ENCODE peak calls at places on chromosomes 6 and 20, in five cellular contexts. W is transverse colon, Z is SK-N-SH, J is suprapubic skin, I is ovary. K is an unnamed sample.
A peak's percentile ranks its signal among the peaks of the same experiment; 100 is the strongest.

GRCh38 chr20:63045401-63045800 is 38.6 kb upstream of the BHLHE23 start:
- DNase-seq in W (no peak), Z (no peak), J (no peak), I (no peak), K (no peak)

GRCh38 chr6:129340983-129341382 is 369.0 kb downstream of the ARHGAP18 start:
- DNase-seq in W (no peak), Z (no peak), J (peak; percentile 78), I (no peak), K (no peak)

GRCh38 chr6:166635556-166635955 is 8.5 kb upstream of the RPS6KA2 start:
- DNase-seq in W (no peak), Z (no peak), J (no peak), I (no peak), K (no peak)

GRCh38 chr20:64063389-64064144 is 569 bp downstream of the TCEA2 start:
- DNase-seq in W (peak; percentile 30), Z (peak; percentile 76), J (no peak), I (peak; percentile 48), K (no peak)

GRCh38 chr6:5992551-5993225 is 14.0 kb downstream of the NRN1 start:
- DNase-seq in W (no peak), Z (no peak), J (no peak), I (no peak), K (no peak)

GRCh38 chr20:33359399-33360261 is 41.7 kb downstream of the CDK5RAP1 start:
- DNase-seq in W (no peak), Z (no peak), J (no peak), I (no peak), K (no peak)

GRCh38 chr6:41021832-41022231 is 17.2 kb downstream of the UNC5CL start:
- DNase-seq in W (no peak), Z (peak; percentile 39), J (no peak), I (peak; percentile 53), K (peak; percentile 71)

GRCh38 chr20:19602660-19603389 is 155.2 kb upstream of the RIN2 start:
- DNase-seq in W (no peak), Z (no peak), J (no peak), I (no peak), K (no peak)

GRCh38 chr6:169292340-169293124 is 38.9 kb upstream of the THBS2 start:
- DNase-seq in W (no peak), Z (no peak), J (peak; percentile 85), I (peak; percentile 63), K (peak; percentile 99)

GRCh38 chr20:45341939-45342862 is 6.0 kb downstream of the SDC4 start:
- DNase-seq in W (peak; percentile 53), Z (peak; percentile 79), J (peak; percentile 80), I (peak; percentile 54), K (peak; percentile 94)

GRCh38 chr6:30450908-30451818 is 38.1 kb upstream of the HLA-E start:
- DNase-seq in W (peak; percentile 38), Z (no peak), J (no peak), I (no peak), K (peak; percentile 39)

GRCh38 chr20:7503501-7503900 is 436.8 kb downstream of the HAO1 start:
- DNase-seq in W (no peak), Z (no peak), J (no peak), I (no peak), K (no peak)

GRCh38 chr6:162379762-162380409 is 347.7 kb downstream of the PRKN start:
- DNase-seq in W (no peak), Z (no peak), J (no peak), I (no peak), K (no peak)

GRCh38 chr20:17828598-17829144 is 128.9 kb downstream of the BANF2 start:
- DNase-seq in W (no peak), Z (no peak), J (no peak), I (no peak), K (no peak)

GRCh38 chr6:110547266-110547964 is 71.0 kb upstream of the SLC22A16 start:
- DNase-seq in W (no peak), Z (no peak), J (no peak), I (no peak), K (peak; percentile 74)

GRCh38 chr6:41092421-41093140 is 19.8 kb downstream of the NFYA start:
- DNase-seq in W (no peak), Z (peak; percentile 36), J (no peak), I (no peak), K (peak; percentile 41)

GRCh38 chr6:287500-287883 is 4.8 kb upstream of the DUSP22 start:
- DNase-seq in W (no peak), Z (no peak), J (no peak), I (no peak), K (no peak)

GRCh38 chr6:34243901-34244884 is 4.6 kb downstream of the SMIM29 start:
- DNase-seq in W (peak; percentile 57), Z (peak; percentile 53), J (peak; percentile 71), I (peak; percentile 83), K (peak; percentile 75)

GRCh38 chr6:148761532-148761951 is 14.7 kb downstream of the UST start:
- DNase-seq in W (peak; percentile 30), Z (no peak), J (no peak), I (peak; percentile 33), K (no peak)

GRCh38 chr20:59645761-59646171 is 41.4 kb downstream of the PHACTR3 start:
- DNase-seq in W (no peak), Z (no peak), J (no peak), I (no peak), K (no peak)

GRCh38 chr6:131652472-131652871 is 15.4 kb downstream of the ENPP3 start:
- DNase-seq in W (peak; percentile 57), Z (no peak), J (no peak), I (no peak), K (no peak)

GRCh38 chr6:2218866-2219265 is 26.5 kb downstream of the GMDS start:
- DNase-seq in W (no peak), Z (no peak), J (no peak), I (no peak), K (no peak)

GRCh38 chr20:52654552-52654951 is 317.6 kb upstream of the TSHZ2 start:
- DNase-seq in W (no peak), Z (no peak), J (no peak), I (no peak), K (no peak)

GRCh38 chr6:26205625-26206574 is 118.7 kb downstream of the HFE start:
- DNase-seq in W (peak; percentile 26), Z (peak; percentile 25), J (no peak), I (no peak), K (peak; percentile 51)

GRCh38 chr6:17035257-17035757 is 66.5 kb upstream of the STMND1 start:
- DNase-seq in W (no peak), Z (no peak), J (no peak), I (no peak), K (no peak)

GRCh38 chr20:63498950-63499332 is at the start of gene EEF1A2:
- DNase-seq in W (no peak), Z (peak; percentile 87), J (no peak), I (no peak), K (no peak)

GRCh38 chr6:11888725-11889124 is 110.1 kb upstream of the ADTRP start:
- DNase-seq in W (no peak), Z (no peak), J (no peak), I (no peak), K (no peak)

GRCh38 chr6:167710521-167710920 is 116.2 kb upstream of the AFDN start:
- DNase-seq in W (no peak), Z (peak; percentile 18), J (no peak), I (no peak), K (no peak)

GRCh38 chr6:108080010-108080780 is 5.7 kb upstream of the OSTM1 start:
- DNase-seq in W (no peak), Z (no peak), J (no peak), I (no peak), K (no peak)

GRCh38 chr20:64142546-64142945 is 21.7 kb upstream of the MYT1 start:
- DNase-seq in W (no peak), Z (peak; percentile 8), J (peak; percentile 14), I (no peak), K (no peak)

GRCh38 chr6:138289739-138290138 is 71.4 kb upstream of the PBOV1 start:
- DNase-seq in W (no peak), Z (peak; percentile 28), J (no peak), I (no peak), K (peak; percentile 47)

GRCh38 chr6:144585217-144585814 is 300.2 kb downstream of the UTRN start:
- DNase-seq in W (no peak), Z (peak; percentile 14), J (no peak), I (no peak), K (peak; percentile 40)

GRCh38 chr20:56689318-56689717 is 60.2 kb downstream of the TFAP2C start:
- DNase-seq in W (no peak), Z (no peak), J (no peak), I (no peak), K (no peak)

GRCh38 chr6:139369568-139370046 is 4.8 kb downstream of the CITED2 start:
- DNase-seq in W (no peak), Z (peak; percentile 54), J (no peak), I (peak; percentile 44), K (peak; percentile 48)

GRCh38 chr20:17499041-17499440 is 32.1 kb downstream of the BFSP1 start:
- DNase-seq in W (no peak), Z (no peak), J (no peak), I (no peak), K (no peak)

GRCh38 chr20:1118336-1119127 is at the start of gene PSMF1:
- DNase-seq in W (peak; percentile 96), Z (peak; percentile 95), J (peak; percentile 96), I (peak; percentile 89), K (peak; percentile 92)

GRCh38 chr6:146785001-146785585 is 186.3 kb downstream of the ADGB start:
- DNase-seq in W (no peak), Z (peak; percentile 40), J (no peak), I (no peak), K (peak; percentile 36)

GRCh38 chr6:42777126-42777822 is 4.6 kb upstream of the BICRAL start:
- DNase-seq in W (no peak), Z (no peak), J (no peak), I (no peak), K (peak; percentile 53)

GRCh38 chr20:11965602-11966001 is 47.9 kb downstream of the BTBD3 start:
- DNase-seq in W (no peak), Z (no peak), J (no peak), I (no peak), K (no peak)

GRCh38 chr20:23086056-23086551 is at the start of gene CD93:
- DNase-seq in W (no peak), Z (no peak), J (no peak), I (peak; percentile 43), K (no peak)
- TF ChIP-seq EP300 in W (no peak), Z (no peak), J (no peak), I (no peak), K (no peak)

GRCh38 chr6:15481892-15482291 is 180.9 kb downstream of the DTNBP1 start:
- DNase-seq in W (no peak), Z (no peak), J (no peak), I (no peak), K (no peak)
- TF ChIP-seq EP300 in W (no peak), Z (no peak), J (no peak), I (no peak), K (no peak)

GRCh38 chr20:5786930-5787826 is 37.0 kb downstream of the SHLD1 start:
- DNase-seq in W (no peak), Z (no peak), J (no peak), I (peak; percentile 51), K (no peak)
- TF ChIP-seq EP300 in W (no peak), Z (no peak), J (no peak), I (no peak), K (no peak)

GRCh38 chr6:77786935-77787629 is 134.2 kb downstream of the MEI4 start:
- DNase-seq in W (no peak), Z (no peak), J (no peak), I (no peak), K (no peak)
- TF ChIP-seq EP300 in W (no peak), Z (no peak), J (no peak), I (no peak), K (no peak)

K was measured in HepG2.